ENCODE peak calls at places on chromosomes 3 and 15, in five cellular contexts. D is NB4, V is bronchial epithelial cell, Z is spleen, S is keratinocyte. A is an unnamed sample.

GRCh38 chr15:93135997-93136397 is 47.0 kb upstream of the RGMA start:
- DNase-seq in D (no peak), V (no peak), Z (no peak), S (no peak), A (no peak)

GRCh38 chr3:97910931-97911351 is 61.3 kb downstream of the RIOX2 start:
- DNase-seq in D (peak), V (peak), Z (no peak), S (no peak), A (no peak)

GRCh38 chr15:32029862-32030781 is at the start of gene CHRNA7:
- DNase-seq in D (peak), V (peak), Z (peak), S (no peak), A (no peak)

GRCh38 chr15:95459288-95459687 is 871.2 kb upstream of the NR2F2 start:
- DNase-seq in D (peak), V (peak), Z (no peak), S (no peak), A (no peak)

GRCh38 chr3:162932503-162932902 is 1435.9 kb downstream of the OTOL1 start:
- DNase-seq in D (no peak), V (no peak), Z (no peak), S (no peak), A (no peak)

GRCh38 chr15:71575474-71576045 is 234.8 kb upstream of the NR2E3 start:
- DNase-seq in D (peak), V (peak), Z (no peak), S (no peak), A (no peak)

GRCh38 chr3:195551381-195551978 is 8.4 kb upstream of the PPP1R2 start:
- DNase-seq in D (no peak), V (no peak), Z (peak), S (no peak), A (peak)

GRCh38 chr3:128698211-128699011 is 27.6 kb upstream of the RAB7A start:
- DNase-seq in D (peak), V (no peak), Z (peak), S (no peak), A (no peak)

GRCh38 chr3:39150803-39151631 is 2.4 kb downstream of the CSRNP1 start:
- DNase-seq in D (peak), V (peak), Z (no peak), S (no peak), A (peak)

GRCh38 chr15:90774731-90775521 is 57.8 kb downstream of the BLM start:
- DNase-seq in D (no peak), V (peak), Z (no peak), S (peak), A (no peak)

GRCh38 chr3:71022552-71023335 is 560.8 kb downstream of the FOXP1 start:
- DNase-seq in D (no peak), V (no peak), Z (no peak), S (no peak), A (no peak)

GRCh38 chr3:118501152-118501551 is 533.5 kb downstream of the IGSF11 start:
- DNase-seq in D (peak), V (peak), Z (no peak), S (no peak), A (no peak)

GRCh38 chr3:45092132-45093031 is 53.8 kb downstream of the CDCP1 start:
- DNase-seq in D (no peak), V (peak), Z (no peak), S (peak), A (no peak)

GRCh38 chr15:33639968-33640367 is 328.3 kb upstream of the CHRM5 start:
- DNase-seq in D (no peak), V (no peak), Z (no peak), S (no peak), A (no peak)

GRCh38 chr15:74517096-74517495 is 23.9 kb upstream of the ARID3B start:
- DNase-seq in D (no peak), V (peak), Z (no peak), S (peak), A (no peak)

GRCh38 chr15:96331942-96332853 is 1.7 kb downstream of the NR2F2 start:
- DNase-seq in D (peak), V (no peak), Z (no peak), S (no peak), A (no peak)

GRCh38 chr3:152149832-152150231 is 118.9 kb upstream of the MBNL1 start:
- DNase-seq in D (no peak), V (peak), Z (no peak), S (peak), A (no peak)

GRCh38 chr3:9778102-9778501 is 8.4 kb upstream of the CAMK1 start:
- DNase-seq in D (peak), V (peak), Z (peak), S (no peak), A (no peak)

GRCh38 chr3:156418428-156418827 is 136.5 kb downstream of the SSR3 start:
- DNase-seq in D (no peak), V (no peak), Z (no peak), S (no peak), A (no peak)

GRCh38 chr15:57566840-57567239 is 24.9 kb upstream of the MYZAP start:
- DNase-seq in D (no peak), V (no peak), Z (no peak), S (no peak), A (no peak)

GRCh38 chr3:45240292-45240691 is 14.2 kb upstream of the TMEM158 start:
- DNase-seq in D (no peak), V (no peak), Z (no peak), S (no peak), A (no peak)

GRCh38 chr3:188819939-188820338 is 351.8 kb upstream of the TPRG1 start:
- DNase-seq in D (peak), V (no peak), Z (no peak), S (no peak), A (no peak)

GRCh38 chr3:38130631-38131065 is 6.3 kb downstream of the ACAA1 start:
- DNase-seq in D (no peak), V (no peak), Z (no peak), S (no peak), A (no peak)

GRCh38 chr15:42286445-42287029 is 13.3 kb upstream of the TMEM87A start:
- DNase-seq in D (peak), V (no peak), Z (no peak), S (no peak), A (no peak)

GRCh38 chr3:179943097-179943880 is 93.4 kb downstream of the PEX5L start:
- DNase-seq in D (no peak), V (peak), Z (no peak), S (no peak), A (no peak)

GRCh38 chr3:119702530-119703527 is at the start of gene CFAP91:
- DNase-seq in D (no peak), V (peak), Z (peak), S (peak), A (peak)

GRCh38 chr15:78715930-78716329 is 74.9 kb upstream of the CHRNB4 start:
- DNase-seq in D (no peak), V (peak), Z (no peak), S (peak), A (no peak)

GRCh38 chr3:12662593-12663310 is 1.2 kb downstream of the RAF1 start:
- DNase-seq in D (peak), V (peak), Z (peak), S (no peak), A (peak)

GRCh38 chr3:189458536-189458935 is 172.7 kb upstream of the TP63 start:
- DNase-seq in D (no peak), V (peak), Z (no peak), S (peak), A (no peak)

GRCh38 chr3:19065027-19065426 is 83.3 kb upstream of the KCNH8 start:
- DNase-seq in D (peak), V (no peak), Z (no peak), S (no peak), A (no peak)
- TF ChIP-seq CTCF in D (no peak), V (peak), Z (no peak), S (no peak), A (peak)

GRCh38 chr15:89326316-89326715 is 8.3 kb downstream of the POLG start:
- DNase-seq in D (no peak), V (no peak), Z (no peak), S (no peak), A (peak)
- TF ChIP-seq CTCF in D (no peak), V (no peak), Z (no peak), S (no peak), A (no peak)

DNA sequence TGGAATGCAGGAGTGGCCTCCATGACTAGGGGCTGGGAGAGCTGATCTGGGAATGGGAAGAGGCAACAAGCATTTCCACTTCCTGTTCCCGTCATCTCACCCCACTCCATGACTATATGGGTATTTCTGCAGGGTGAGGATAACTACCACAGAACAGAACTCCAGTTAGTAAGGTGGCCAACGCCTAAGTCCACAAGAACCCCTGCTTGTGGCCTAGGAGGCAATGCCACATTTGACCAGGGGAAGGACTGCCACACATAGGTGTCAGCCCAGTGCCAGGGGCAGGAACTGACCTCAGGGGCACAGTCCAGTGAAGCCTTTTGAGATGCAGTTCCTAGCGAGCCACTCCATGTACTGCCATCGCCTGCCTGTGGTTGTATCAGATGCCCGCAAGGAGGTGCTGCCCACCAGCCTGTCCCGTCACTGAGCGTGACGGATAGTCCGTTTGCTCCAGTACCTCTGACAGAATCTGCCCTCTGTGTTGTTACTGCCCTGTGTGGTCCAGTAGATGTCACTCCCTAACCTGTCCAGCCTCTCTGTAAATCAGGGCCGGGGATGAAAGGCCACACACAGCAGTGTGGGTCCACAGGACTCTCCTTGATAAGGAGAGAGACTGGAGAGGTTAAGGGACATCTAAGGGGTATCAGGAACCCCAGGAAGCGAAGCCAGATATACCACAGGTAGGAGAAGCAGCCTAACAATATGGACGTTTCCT is 3.5 kb upstream of the MTFMT start:
- DNase-seq in D (peak), V (peak), Z (peak), S (no peak), A (no peak)
- TF ChIP-seq CTCF in D (peak), V (peak), Z (peak), S (peak), A (peak)

DNA sequence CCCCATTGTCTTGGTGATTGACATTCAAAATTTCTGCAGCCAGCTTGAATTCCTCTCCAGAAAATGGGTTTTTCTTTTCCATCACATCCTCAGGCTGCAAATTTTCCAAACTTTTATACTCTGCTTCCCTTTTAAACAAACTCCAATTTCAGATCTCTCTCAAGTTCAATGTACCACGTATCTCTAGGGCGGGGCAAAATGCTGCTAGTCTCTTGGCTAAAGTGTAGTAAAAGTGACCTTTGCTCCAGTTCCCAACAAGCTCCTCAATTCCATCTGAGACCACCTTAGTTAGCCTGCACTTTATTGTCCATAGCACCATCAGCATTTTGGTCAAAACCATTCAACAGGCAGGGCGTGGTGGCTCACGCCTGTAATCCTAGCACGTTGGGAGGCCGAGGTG is 46.6 kb downstream of the NIPA2 start:
- DNase-seq in D (no peak), V (no peak), Z (no peak), S (no peak), A (no peak)
- TF ChIP-seq CTCF in D (no peak), V (no peak), Z (no peak), S (no peak), A (no peak)

GRCh38 chr3:81395739-81396138 is 365.7 kb downstream of the GBE1 start:
- DNase-seq in D (peak), V (no peak), Z (no peak), S (no peak), A (no peak)
- TF ChIP-seq CTCF in D (no peak), V (no peak), Z (no peak), S (no peak), A (no peak)

GRCh38 chr3:173044998-173045397 is 96.0 kb downstream of the SPATA16 start:
- DNase-seq in D (no peak), V (no peak), Z (no peak), S (no peak), A (no peak)

GRCh38 chr3:173043757-173044156 is 97.3 kb downstream of the SPATA16 start:
- DNase-seq in D (no peak), V (no peak), Z (no peak), S (no peak), A (no peak)

GRCh38 chr3:173045770-173046382 is 95.2 kb downstream of the SPATA16 start:
- DNase-seq in D (no peak), V (peak), Z (no peak), S (no peak), A (no peak)
- TF ChIP-seq CTCF in D (no peak), V (no peak), Z (no peak), S (no peak), A (peak)